ENCODE peak calls at places on chromosome 1, in eight cellular contexts. H is HTR-8/SVneo; W is HL-60; O is ELF-1; G is DMS79; Y is stimulated activated CD4-positive, alpha-beta T cell treated with anti-CD3 and anti-CD28 coated beads, TNF-alpha, amount 100 ng/mL, for 48 hours; K is COR-L47; R is posterior cingulate gyrus. V is an unnamed sample.

GRCh38 chr1:203751051-203751450 is 13.9 kb upstream of the LAX1 start:
- DNase-seq in H (no peak), Y (no peak), W (no peak), R (no peak), G (no peak), O (no peak), K (no peak), V (no peak)

GRCh38 chr1:200243042-200243437 is 166.8 kb downstream of the ZNF281 start:
- DNase-seq in R (no peak), K (no peak), W (no peak), H (no peak), Y (no peak), G (no peak), O (no peak), V (no peak)

GRCh38 chr1:20405051-20405754 is 80.8 kb downstream of the CAMK2N1 start:
- DNase-seq in O (no peak), Y (no peak), H (no peak), W (no peak), G (no peak), R (no peak), K (peak), V (no peak)

GRCh38 chr1:247079141-247079874 is 697 bp upstream of the ZNF670 start:
- DNase-seq in Y (no peak), H (no peak), W (no peak), R (no peak), K (no peak), O (peak), G (no peak), V (no peak)

GRCh38 chr1:47554901-47555300 is 117.1 kb downstream of the FOXD2 start:
- DNase-seq in G (no peak), H (no peak), K (no peak), W (no peak), O (no peak), Y (no peak), R (no peak), V (no peak)

GRCh38 chr1:48061162-48062136 is 64.3 kb upstream of the TRABD2B start:
- DNase-seq in W (peak), K (peak), G (peak), O (peak), Y (no peak), H (peak), R (peak), V (peak)

GRCh38 chr1:47893412-47893811 is 103.8 kb downstream of the TRABD2B start:
- DNase-seq in Y (no peak), K (no peak), O (no peak), W (no peak), H (no peak), G (peak), R (no peak), V (no peak)

GRCh38 chr1:234887026-234887910 is 241.4 kb downstream of the TOMM20 start:
- DNase-seq in K (no peak), O (no peak), H (no peak), W (no peak), R (no peak), G (no peak), Y (no peak), V (no peak)

GRCh38 chr1:87449348-87449963 is 120.8 kb downstream of the LMO4 start:
- DNase-seq in Y (peak), R (no peak), K (peak), W (no peak), O (peak), H (no peak), G (peak), V (no peak)

GRCh38 chr1:85330711-85331290 is 54.4 kb upstream of the BCL10 start:
- DNase-seq in R (peak), G (no peak), Y (no peak), H (no peak), W (no peak), O (no peak), K (no peak), V (no peak)

GRCh38 chr1:43590389-43590788 is 59.6 kb upstream of the KDM4A start:
- DNase-seq in Y (no peak), K (no peak), R (no peak), H (no peak), W (no peak), O (peak), G (no peak), V (no peak)

GRCh38 chr1:186792870-186793581 is 35.7 kb upstream of the PLA2G4A start:
- DNase-seq in G (no peak), K (no peak), O (no peak), R (no peak), W (no peak), H (peak), Y (no peak), V (no peak)

GRCh38 chr1:223429821-223430220 is 36.6 kb downstream of the CCDC185 start:
- DNase-seq in G (no peak), Y (no peak), O (no peak), R (no peak), W (no peak), K (no peak), H (no peak), V (no peak)